ENCODE peak calls at places on chromosome 6, in nine cellular contexts. D is breast epithelium; I is foreskin fibroblast; V is left ventricle myocardium inferior; H is lower lobe of right lung; S is CD4-positive, CD25-positive, alpha-beta regulatory T cell; Z is right cardiac atrium; U is A549; R is AG04449. Q is an unnamed sample.

GRCh38 chr6:134374486-134374885 is 56.6 kb upstream of the SGK1 start:
- DNase-seq in D (no peak), I (peak; percentile 39), V (no peak), H (no peak), S (no peak), Z (peak; percentile 36), U (no peak), R (no peak), Q (no peak)

GRCh38 chr6:39847216-39847615 is 55.0 kb downstream of the DAAM2 start:
- DNase-seq in D (no peak), I (no peak), V (peak; percentile 55), H (no peak), S (no peak), Z (peak; percentile 71), U (no peak), R (no peak), Q (no peak)

GRCh38 chr6:20319520-20320357 is 81.9 kb upstream of the E2F3 start:
- DNase-seq in D (no peak), I (no peak), V (no peak), H (peak; percentile 70), S (peak; percentile 96), Z (peak; percentile 26), U (no peak), R (no peak), Q (peak; percentile 83)

GRCh38 chr6:148868901-148869300 is 122.1 kb downstream of the UST start:
- DNase-seq in D (no peak), I (no peak), V (no peak), H (no peak), S (no peak), Z (no peak), U (no peak), R (no peak), Q (no peak)

GRCh38 chr6:37256692-37257319 is 766 bp upstream of the TBC1D22B start:
- DNase-seq in D (no peak), I (peak; percentile 44), V (no peak), H (no peak), S (no peak), Z (no peak), U (no peak), R (no peak), Q (no peak)

GRCh38 chr6:17656092-17656491 is 50.6 kb downstream of the NUP153 start:
- DNase-seq in D (no peak), I (no peak), V (no peak), H (no peak), S (no peak), Z (no peak), U (peak; percentile 5), R (no peak), Q (no peak)

GRCh38 chr6:43582911-43583310 is 6.9 kb downstream of the POLH start:
- DNase-seq in D (no peak), I (no peak), V (no peak), H (no peak), S (no peak), Z (no peak), U (no peak), R (no peak), Q (no peak)

GRCh38 chr6:139762587-139763031 is 388.2 kb upstream of the CITED2 start:
- DNase-seq in D (no peak), I (no peak), V (no peak), H (no peak), S (no peak), Z (no peak), U (no peak), R (no peak), Q (no peak)

GRCh38 chr6:13600036-13600435 is 15.1 kb upstream of the NOL7 start:
- DNase-seq in D (no peak), I (no peak), V (no peak), H (no peak), S (no peak), Z (no peak), U (no peak), R (no peak), Q (no peak)

GRCh38 chr6:54874349-54875048 is 27.9 kb downstream of the FAM83B start:
- DNase-seq in D (no peak), I (no peak), V (no peak), H (no peak), S (no peak), Z (no peak), U (peak; percentile 25), R (no peak), Q (no peak)

GRCh38 chr6:111201155-111201554 is 113.9 kb downstream of the SLC16A10 start:
- DNase-seq in D (no peak), I (no peak), V (no peak), H (no peak), S (peak; percentile 54), Z (no peak), U (no peak), R (no peak), Q (no peak)

GRCh38 chr6:119215885-119216590 is 133.5 kb downstream of the MAN1A1 start:
- DNase-seq in D (no peak), I (no peak), V (no peak), H (no peak), S (no peak), Z (peak; percentile 13), U (no peak), R (no peak), Q (no peak)

GRCh38 chr6:125046107-125046925 is 84.1 kb downstream of the RNF217 start:
- DNase-seq in D (peak; percentile 83), I (no peak), V (no peak), H (no peak), S (no peak), Z (no peak), U (no peak), R (no peak), Q (no peak)

GRCh38 chr6:81767163-81768000 is 14.9 kb upstream of the TENT5A start:
- DNase-seq in D (peak; percentile 33), I (peak; percentile 62), V (no peak), H (peak; percentile 44), S (no peak), Z (no peak), U (peak; percentile 38), R (peak; percentile 77), Q (no peak)

GRCh38 chr6:112525749-112526148 is 178.6 kb downstream of the RFPL4B start:
- DNase-seq in D (no peak), I (no peak), V (no peak), H (no peak), S (no peak), Z (no peak), U (no peak), R (no peak), Q (no peak)

GRCh38 chr6:112526594-112526993 is 179.5 kb downstream of the RFPL4B start:
- DNase-seq in D (no peak), I (no peak), V (no peak), H (no peak), S (no peak), Z (no peak), U (no peak), R (no peak), Q (no peak)

GRCh38 chr6:112522600-112522999 is 175.5 kb downstream of the RFPL4B start:
- DNase-seq in D (no peak), I (no peak), V (no peak), H (no peak), S (no peak), Z (no peak), U (no peak), R (no peak), Q (no peak)

DNA sequence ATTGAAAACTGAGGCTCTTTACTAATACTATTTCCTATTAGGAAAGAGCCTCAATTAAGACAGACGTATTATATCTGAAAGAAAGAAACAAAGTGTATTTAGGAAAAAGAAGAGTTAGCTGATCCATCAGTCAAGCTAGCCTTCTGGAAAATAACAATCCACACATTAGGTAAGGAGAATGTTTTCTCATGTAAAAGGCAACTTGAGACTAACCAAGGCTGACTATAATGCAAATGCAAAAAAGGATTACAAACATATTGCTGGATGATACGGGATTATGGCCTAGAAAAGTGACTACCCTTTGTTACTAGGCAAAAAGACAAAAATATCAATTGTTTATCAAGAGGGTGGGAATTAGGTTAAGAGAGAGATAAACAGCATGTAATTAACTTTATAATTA is 176.9 kb downstream of the RFPL4B start:
- DNase-seq in D (no peak), I (no peak), V (no peak), H (no peak), S (no peak), Z (no peak), U (no peak), R (no peak), Q (no peak)
- H3K4me3 ChIP-seq in D (no peak overlapping the region), I (no peak overlapping the region), V (no peak overlapping the region), H (no peak overlapping the region), S (no peak overlapping the region), Z (no peak overlapping the region), U (no peak overlapping the region), R (no peak overlapping the region), Q (no peak overlapping the region)

GRCh38 chr6:29724937-29725869 is 2.0 kb downstream of the HLA-F start:
- DNase-seq in D (no peak), I (no peak), V (no peak), H (no peak), S (no peak), Z (no peak), U (no peak), R (no peak), Q (no peak)
- H3K4me3 ChIP-seq in D (no peak overlapping the region), I (no peak overlapping the region), V (peak overlapping the region; percentile 96), H (peak overlapping the region; percentile 80), S (peak overlapping the region; percentile 91), Z (no peak overlapping the region), U (no peak overlapping the region), R (no peak overlapping the region), Q (peak overlapping the region; percentile 98)

DNA sequence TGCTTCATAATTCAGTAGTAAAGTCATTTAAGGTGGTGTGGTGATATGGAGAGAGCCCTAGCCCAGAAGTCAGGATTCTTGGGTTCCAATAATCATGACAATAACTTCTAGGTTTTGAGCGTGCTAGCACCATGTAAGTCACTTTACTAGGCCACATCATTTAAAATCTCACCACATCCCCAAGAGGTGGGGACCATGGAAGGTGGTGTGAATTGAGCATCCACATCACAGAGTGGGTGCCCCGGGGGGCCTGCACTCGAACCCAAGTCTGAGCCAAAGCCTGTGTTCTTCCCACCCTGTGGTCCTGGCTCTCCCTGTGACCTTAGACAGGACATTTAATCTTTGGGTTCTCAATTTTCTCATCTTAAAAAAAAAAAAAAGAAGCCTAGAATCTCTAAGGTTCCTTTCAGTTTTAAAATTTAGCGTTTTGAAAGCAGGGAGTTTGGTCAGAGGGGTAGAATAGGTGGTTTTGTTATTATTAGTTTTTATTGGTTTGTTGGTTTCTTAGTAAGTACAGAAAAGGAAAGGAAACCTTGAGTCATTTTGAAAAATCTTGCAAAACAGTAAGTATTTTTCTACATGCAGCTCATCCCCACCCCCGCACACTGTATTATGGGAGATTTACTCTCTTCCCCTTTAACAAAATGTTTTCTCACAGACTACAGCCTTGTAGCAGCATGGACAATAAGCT is 26.4 kb downstream of the ARMC2 start:
- DNase-seq in D (no peak), I (peak; percentile 28), V (no peak), H (no peak), S (peak; percentile 86), Z (peak; percentile 34), U (no peak), R (no peak), Q (no peak)
- H3K4me3 ChIP-seq in D (no peak overlapping the region), I (no peak overlapping the region), V (no peak overlapping the region), H (no peak overlapping the region), S (peak overlapping the region; percentile 70), Z (no peak overlapping the region), U (no peak overlapping the region), R (no peak overlapping the region), Q (no peak overlapping the region)

DNA sequence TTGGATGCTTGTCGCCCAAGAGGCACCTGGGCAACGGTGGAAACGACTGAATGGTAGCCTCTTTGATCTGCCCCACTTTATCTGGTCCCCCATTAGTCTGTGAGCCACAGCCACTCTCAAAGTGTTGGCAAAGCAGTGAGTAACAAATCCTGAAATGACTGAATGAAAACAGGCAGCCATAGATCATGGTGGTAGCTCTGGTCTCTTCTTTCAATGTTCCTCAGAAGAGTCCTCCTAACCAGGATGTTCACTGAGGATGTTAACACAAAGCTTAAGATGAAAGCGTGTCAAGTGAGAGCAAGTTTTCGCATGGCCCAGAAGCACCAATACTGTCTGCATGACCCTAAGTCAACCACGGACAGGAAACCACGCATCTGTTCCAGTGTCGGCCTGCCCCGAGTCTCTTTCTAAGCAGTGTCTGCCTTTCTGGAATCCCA is 107.3 kb downstream of the IRF4 start:
- DNase-seq in D (no peak), I (no peak), V (no peak), H (no peak), S (peak; percentile 81), Z (no peak), U (no peak), R (no peak), Q (peak; percentile 25)
- H3K4me3 ChIP-seq in D (no peak overlapping the region), I (no peak overlapping the region), V (no peak overlapping the region), H (no peak overlapping the region), S (peak overlapping the region; percentile 75), Z (no peak overlapping the region), U (no peak overlapping the region), R (no peak overlapping the region), Q (no peak overlapping the region)